ENCODE peak calls at places on chromosomes 11 and 22, in seven cellular contexts. One of them, this sample, is unnamed.

GRCh38 chr22:26681395-26681821 is 24.0 kb downstream of the MIAT start:
- DNase-seq in adrenal gland: no peak
- DNase-seq in upper lobe of left lung: peak; percentile 42
- DNase-seq in IMR-90: peak; percentile 67
- DNase-seq in lower lobe of right lung: peak; percentile 49
- DNase-seq in CD8-positive, alpha-beta memory T cell: no peak
- DNase-seq in effector memory CD4-positive, alpha-beta T cell: no peak
- DNase-seq in this sample: no peak

GRCh38 chr11:44886765-44887164 is 63.9 kb downstream of the TP53I11 start:
- DNase-seq in adrenal gland: peak; percentile 56
- DNase-seq in upper lobe of left lung: no peak
- DNase-seq in IMR-90: peak; percentile 86
- DNase-seq in lower lobe of right lung: no peak
- DNase-seq in CD8-positive, alpha-beta memory T cell: no peak
- DNase-seq in effector memory CD4-positive, alpha-beta T cell: no peak
- DNase-seq in this sample: no peak

GRCh38 chr11:26623076-26623666 is 51.1 kb upstream of the MUC15 start:
- DNase-seq in adrenal gland: no peak
- DNase-seq in upper lobe of left lung: no peak
- DNase-seq in IMR-90: peak; percentile 4
- DNase-seq in lower lobe of right lung: no peak
- DNase-seq in CD8-positive, alpha-beta memory T cell: no peak
- DNase-seq in effector memory CD4-positive, alpha-beta T cell: no peak
- DNase-seq in this sample: no peak

GRCh38 chr22:37195921-37196320 is 7.9 kb upstream of the C1QTNF6 start:
- DNase-seq in adrenal gland: peak; percentile 60
- DNase-seq in upper lobe of left lung: no peak
- DNase-seq in IMR-90: peak; percentile 16
- DNase-seq in lower lobe of right lung: no peak
- DNase-seq in CD8-positive, alpha-beta memory T cell: no peak
- DNase-seq in effector memory CD4-positive, alpha-beta T cell: no peak
- DNase-seq in this sample: no peak

GRCh38 chr11:123179571-123179970 is 15.5 kb downstream of the CLMP start:
- DNase-seq in adrenal gland: no peak
- DNase-seq in upper lobe of left lung: no peak
- DNase-seq in IMR-90: no peak
- DNase-seq in lower lobe of right lung: no peak
- DNase-seq in CD8-positive, alpha-beta memory T cell: no peak
- DNase-seq in effector memory CD4-positive, alpha-beta T cell: no peak
- DNase-seq in this sample: no peak

GRCh38 chr22:21568207-21569075 is 927 bp downstream of the UBE2L3 start:
- DNase-seq in adrenal gland: peak; percentile 46
- DNase-seq in upper lobe of left lung: no peak
- DNase-seq in IMR-90: peak; percentile 24
- DNase-seq in lower lobe of right lung: no peak
- DNase-seq in CD8-positive, alpha-beta memory T cell: no peak
- DNase-seq in effector memory CD4-positive, alpha-beta T cell: no peak
- DNase-seq in this sample: peak; percentile 29

GRCh38 chr22:44366372-44367310 is 53.9 kb upstream of the SHISAL1 start:
- DNase-seq in adrenal gland: peak; percentile 30
- DNase-seq in upper lobe of left lung: no peak
- DNase-seq in IMR-90: peak; percentile 20
- DNase-seq in lower lobe of right lung: peak; percentile 19
- DNase-seq in CD8-positive, alpha-beta memory T cell: no peak
- DNase-seq in effector memory CD4-positive, alpha-beta T cell: no peak
- DNase-seq in this sample: no peak

GRCh38 chr11:20594274-20595061 is 4.9 kb upstream of the SLC6A5 start:
- DNase-seq in adrenal gland: no peak
- DNase-seq in upper lobe of left lung: no peak
- DNase-seq in IMR-90: no peak
- DNase-seq in lower lobe of right lung: no peak
- DNase-seq in CD8-positive, alpha-beta memory T cell: no peak
- DNase-seq in effector memory CD4-positive, alpha-beta T cell: no peak
- DNase-seq in this sample: no peak

GRCh38 chr11:128701086-128701485 is 7.2 kb downstream of the FLI1 start:
- DNase-seq in adrenal gland: no peak
- DNase-seq in upper lobe of left lung: no peak
- DNase-seq in IMR-90: peak; percentile 74
- DNase-seq in lower lobe of right lung: no peak
- DNase-seq in CD8-positive, alpha-beta memory T cell: no peak
- DNase-seq in effector memory CD4-positive, alpha-beta T cell: no peak
- DNase-seq in this sample: no peak

GRCh38 chr11:75867778-75868374 is 52.9 kb downstream of the UVRAG start:
- DNase-seq in adrenal gland: peak; percentile 64
- DNase-seq in upper lobe of left lung: no peak
- DNase-seq in IMR-90: peak; percentile 62
- DNase-seq in lower lobe of right lung: no peak
- DNase-seq in CD8-positive, alpha-beta memory T cell: peak; percentile 20
- DNase-seq in effector memory CD4-positive, alpha-beta T cell: no peak
- DNase-seq in this sample: peak; percentile 37

GRCh38 chr22:37259540-37260029 is 15.5 kb upstream of the RAC2 start:
- DNase-seq in adrenal gland: peak; percentile 23
- DNase-seq in upper lobe of left lung: no peak
- DNase-seq in IMR-90: peak; percentile 61
- DNase-seq in lower lobe of right lung: peak; percentile 46
- DNase-seq in CD8-positive, alpha-beta memory T cell: no peak
- DNase-seq in effector memory CD4-positive, alpha-beta T cell: no peak
- DNase-seq in this sample: no peak

GRCh38 chr11:68289456-68289855 is 17.7 kb upstream of the C11orf24 start:
- DNase-seq in adrenal gland: no peak
- DNase-seq in upper lobe of left lung: no peak
- DNase-seq in IMR-90: no peak
- DNase-seq in lower lobe of right lung: no peak
- DNase-seq in CD8-positive, alpha-beta memory T cell: no peak
- DNase-seq in effector memory CD4-positive, alpha-beta T cell: no peak
- DNase-seq in this sample: no peak

GRCh38 chr11:121460941-121461514 is 8.3 kb upstream of the SORL1-AS1 start:
- DNase-seq in adrenal gland: no peak
- DNase-seq in upper lobe of left lung: peak; percentile 56
- DNase-seq in IMR-90: no peak
- DNase-seq in lower lobe of right lung: no peak
- DNase-seq in CD8-positive, alpha-beta memory T cell: no peak
- DNase-seq in effector memory CD4-positive, alpha-beta T cell: no peak
- DNase-seq in this sample: no peak

GRCh38 chr11:124629961-124630360 is 7.3 kb downstream of the TBRG1 start:
- DNase-seq in adrenal gland: no peak
- DNase-seq in upper lobe of left lung: no peak
- DNase-seq in IMR-90: no peak
- DNase-seq in lower lobe of right lung: no peak
- DNase-seq in CD8-positive, alpha-beta memory T cell: no peak
- DNase-seq in effector memory CD4-positive, alpha-beta T cell: no peak
- DNase-seq in this sample: no peak

GRCh38 chr22:39457047-39457545 is 284 bp downstream of the MGAT3 start:
- DNase-seq in adrenal gland: no peak
- DNase-seq in upper lobe of left lung: no peak
- DNase-seq in IMR-90: no peak
- DNase-seq in lower lobe of right lung: no peak
- DNase-seq in CD8-positive, alpha-beta memory T cell: no peak
- DNase-seq in effector memory CD4-positive, alpha-beta T cell: no peak
- DNase-seq in this sample: no peak
- H3K4me3 ChIP-seq in adrenal gland: no peak overlapping the region
- H3K4me3 ChIP-seq in upper lobe of left lung: no peak overlapping the region
- H3K4me3 ChIP-seq in IMR-90: peak overlapping the region; percentile 28
- H3K4me3 ChIP-seq in lower lobe of right lung: peak overlapping the region; percentile 52
- H3K4me3 ChIP-seq in CD8-positive, alpha-beta memory T cell: no peak overlapping the region
- H3K4me3 ChIP-seq in effector memory CD4-positive, alpha-beta T cell: no peak overlapping the region
- H3K4me3 ChIP-seq in this sample: peak overlapping the region; percentile 25

GRCh38 chr11:70872299-70872698 is 380.1 kb downstream of the SHANK2 start:
- DNase-seq in adrenal gland: no peak
- DNase-seq in upper lobe of left lung: no peak
- DNase-seq in IMR-90: no peak
- DNase-seq in lower lobe of right lung: no peak
- DNase-seq in CD8-positive, alpha-beta memory T cell: no peak
- DNase-seq in effector memory CD4-positive, alpha-beta T cell: no peak
- DNase-seq in this sample: no peak

GRCh38 chr11:70872950-70873735 is 379.2 kb downstream of the SHANK2 start:
- DNase-seq in adrenal gland: no peak
- DNase-seq in upper lobe of left lung: no peak
- DNase-seq in IMR-90: no peak
- DNase-seq in lower lobe of right lung: no peak
- DNase-seq in CD8-positive, alpha-beta memory T cell: no peak
- DNase-seq in effector memory CD4-positive, alpha-beta T cell: no peak
- DNase-seq in this sample: no peak

GRCh38 chr11:70868341-70868885 is 384.0 kb downstream of the SHANK2 start:
- DNase-seq in adrenal gland: no peak
- DNase-seq in upper lobe of left lung: no peak
- DNase-seq in IMR-90: no peak
- DNase-seq in lower lobe of right lung: no peak
- DNase-seq in CD8-positive, alpha-beta memory T cell: no peak
- DNase-seq in effector memory CD4-positive, alpha-beta T cell: no peak
- DNase-seq in this sample: no peak

GRCh38 chr11:70873736-70874412 is 378.5 kb downstream of the SHANK2 start:
- DNase-seq in adrenal gland: no peak
- DNase-seq in upper lobe of left lung: no peak
- DNase-seq in IMR-90: no peak
- DNase-seq in lower lobe of right lung: no peak
- DNase-seq in CD8-positive, alpha-beta memory T cell: no peak
- DNase-seq in effector memory CD4-positive, alpha-beta T cell: no peak
- DNase-seq in this sample: no peak

DNA sequence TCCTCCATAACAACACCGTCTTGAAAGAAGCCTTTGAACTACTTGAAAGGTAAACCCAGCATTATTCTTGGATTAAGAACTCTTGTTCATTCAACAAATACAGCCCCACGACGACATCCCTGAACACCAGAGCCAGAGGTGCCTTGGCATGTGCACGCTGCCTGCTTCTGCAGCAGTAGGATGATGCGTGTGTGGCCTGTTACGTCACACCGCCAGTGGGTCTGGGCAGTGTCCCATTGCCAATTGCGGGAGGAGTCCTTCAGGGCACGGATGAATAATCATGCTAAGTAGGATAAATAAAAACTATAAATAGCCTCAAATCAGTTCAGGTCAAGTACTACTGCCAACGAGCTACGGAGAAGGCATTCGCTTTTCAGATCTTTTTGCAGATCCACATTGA is 380.5 kb downstream of the SHANK2 start:
- DNase-seq in adrenal gland: peak; percentile 73
- DNase-seq in upper lobe of left lung: no peak
- DNase-seq in IMR-90: peak; percentile 30
- DNase-seq in lower lobe of right lung: no peak
- DNase-seq in CD8-positive, alpha-beta memory T cell: no peak
- DNase-seq in effector memory CD4-positive, alpha-beta T cell: no peak
- DNase-seq in this sample: no peak
- H3K9me3 ChIP-seq in adrenal gland: no peaks in the 10 kb centered on the region
- H3K9me3 ChIP-seq in upper lobe of left lung: no peaks in the 10 kb centered on the region
- H3K9me3 ChIP-seq in IMR-90: no peaks in the 10 kb centered on the region
- H3K9me3 ChIP-seq in lower lobe of right lung: no peaks in the 10 kb centered on the region
- H3K9me3 ChIP-seq in CD8-positive, alpha-beta memory T cell: no peaks in the 10 kb centered on the region
- H3K9me3 ChIP-seq in effector memory CD4-positive, alpha-beta T cell: no peaks in the 10 kb centered on the region
- H3K9me3 ChIP-seq in this sample: no peaks in the 10 kb centered on the region

GRCh38 chr22:19490628-19491230 is 11.0 kb downstream of the CDC45 start:
- DNase-seq in adrenal gland: no peak
- DNase-seq in upper lobe of left lung: no peak
- DNase-seq in IMR-90: no peak
- DNase-seq in lower lobe of right lung: no peak
- DNase-seq in CD8-positive, alpha-beta memory T cell: no peak
- DNase-seq in effector memory CD4-positive, alpha-beta T cell: no peak
- DNase-seq in this sample: no peak
- H3K36me3 ChIP-seq in adrenal gland: no peaks in the 10 kb centered on the region
- H3K36me3 ChIP-seq in upper lobe of left lung: no peaks in the 10 kb centered on the region
- H3K36me3 ChIP-seq in IMR-90: peaks cover 1% of the 10 kb centered on the region
- H3K36me3 ChIP-seq in lower lobe of right lung: no peaks in the 10 kb centered on the region
- H3K36me3 ChIP-seq in CD8-positive, alpha-beta memory T cell: no peaks in the 10 kb centered on the region
- H3K36me3 ChIP-seq in effector memory CD4-positive, alpha-beta T cell: no peaks in the 10 kb centered on the region
- H3K36me3 ChIP-seq in this sample: no peaks in the 10 kb centered on the region

GRCh38 chr11:86196291-86196690 is 48.3 kb upstream of the EED start:
- DNase-seq in adrenal gland: no peak
- DNase-seq in upper lobe of left lung: no peak
- DNase-seq in IMR-90: no peak
- DNase-seq in lower lobe of right lung: no peak
- DNase-seq in CD8-positive, alpha-beta memory T cell: no peak
- DNase-seq in effector memory CD4-positive, alpha-beta T cell: no peak
- DNase-seq in this sample: no peak

GRCh38 chr11:86194998-86195397 is 49.6 kb upstream of the EED start:
- DNase-seq in adrenal gland: no peak
- DNase-seq in upper lobe of left lung: no peak
- DNase-seq in IMR-90: no peak
- DNase-seq in lower lobe of right lung: no peak
- DNase-seq in CD8-positive, alpha-beta memory T cell: no peak
- DNase-seq in effector memory CD4-positive, alpha-beta T cell: no peak
- DNase-seq in this sample: no peak

GRCh38 chr11:86193297-86194095 is 51.1 kb upstream of the EED start:
- DNase-seq in adrenal gland: peak; percentile 80
- DNase-seq in upper lobe of left lung: peak; percentile 77
- DNase-seq in IMR-90: peak; percentile 80
- DNase-seq in lower lobe of right lung: peak; percentile 63
- DNase-seq in CD8-positive, alpha-beta memory T cell: peak; percentile 31
- DNase-seq in effector memory CD4-positive, alpha-beta T cell: peak; percentile 26
- DNase-seq in this sample: peak; percentile 65

GRCh38 chr11:86191874-86192273 is 52.7 kb upstream of the EED start:
- DNase-seq in adrenal gland: no peak
- DNase-seq in upper lobe of left lung: no peak
- DNase-seq in IMR-90: no peak
- DNase-seq in lower lobe of right lung: no peak
- DNase-seq in CD8-positive, alpha-beta memory T cell: no peak
- DNase-seq in effector memory CD4-positive, alpha-beta T cell: no peak
- DNase-seq in this sample: no peak

GRCh38 chr11:86192858-86193257 is 51.7 kb upstream of the EED start:
- DNase-seq in adrenal gland: no peak
- DNase-seq in upper lobe of left lung: no peak
- DNase-seq in IMR-90: no peak
- DNase-seq in lower lobe of right lung: no peak
- DNase-seq in CD8-positive, alpha-beta memory T cell: no peak
- DNase-seq in effector memory CD4-positive, alpha-beta T cell: no peak
- DNase-seq in this sample: no peak
- H3K4me3 ChIP-seq in adrenal gland: no peak overlapping the region
- H3K4me3 ChIP-seq in upper lobe of left lung: no peak overlapping the region
- H3K4me3 ChIP-seq in IMR-90: no peak overlapping the region
- H3K4me3 ChIP-seq in lower lobe of right lung: peak overlapping the region; percentile 37
- H3K4me3 ChIP-seq in CD8-positive, alpha-beta memory T cell: peak overlapping the region; percentile 33
- H3K4me3 ChIP-seq in effector memory CD4-positive, alpha-beta T cell: no peak overlapping the region
- H3K4me3 ChIP-seq in this sample: no peak overlapping the region

DNA sequence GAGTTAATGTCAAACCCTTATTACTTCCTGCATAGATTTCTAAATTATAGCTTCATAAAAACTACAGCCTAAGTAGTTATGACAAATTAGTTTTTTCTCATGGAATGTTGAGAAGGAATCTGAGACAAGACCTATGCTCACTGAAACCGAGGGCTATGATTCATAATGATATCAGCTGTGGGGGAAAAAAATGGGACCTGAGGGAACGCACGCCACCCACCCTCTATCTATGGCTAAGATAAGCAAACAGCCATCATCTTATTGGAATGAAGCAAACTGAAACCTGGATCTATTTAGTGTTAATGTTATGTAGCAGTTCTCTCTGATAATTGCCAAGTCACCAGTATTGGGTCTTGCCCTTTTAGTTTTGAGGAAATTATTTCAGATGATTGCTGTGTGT is 906.9 kb upstream of the RAG2 start:
- DNase-seq in adrenal gland: no peak
- DNase-seq in upper lobe of left lung: no peak
- DNase-seq in IMR-90: peak; percentile 95
- DNase-seq in lower lobe of right lung: no peak
- DNase-seq in CD8-positive, alpha-beta memory T cell: no peak
- DNase-seq in effector memory CD4-positive, alpha-beta T cell: no peak
- DNase-seq in this sample: no peak
- H3K9me3 ChIP-seq in adrenal gland: no peaks in the 10 kb centered on the region
- H3K9me3 ChIP-seq in upper lobe of left lung: no peaks in the 10 kb centered on the region
- H3K9me3 ChIP-seq in IMR-90: no peaks in the 10 kb centered on the region
- H3K9me3 ChIP-seq in lower lobe of right lung: no peaks in the 10 kb centered on the region
- H3K9me3 ChIP-seq in CD8-positive, alpha-beta memory T cell: no peaks in the 10 kb centered on the region
- H3K9me3 ChIP-seq in effector memory CD4-positive, alpha-beta T cell: no peaks in the 10 kb centered on the region
- H3K9me3 ChIP-seq in this sample: no peaks in the 10 kb centered on the region

GRCh38 chr22:41248758-41249157 is 8.0 kb upstream of the CHADL start:
- DNase-seq in adrenal gland: no peak
- DNase-seq in upper lobe of left lung: no peak
- DNase-seq in IMR-90: no peak
- DNase-seq in lower lobe of right lung: no peak
- DNase-seq in CD8-positive, alpha-beta memory T cell: no peak
- DNase-seq in effector memory CD4-positive, alpha-beta T cell: no peak
- DNase-seq in this sample: no peak
- H3K36me3 ChIP-seq in adrenal gland: no peaks in the 10 kb centered on the region
- H3K36me3 ChIP-seq in upper lobe of left lung: peaks cover 20% of the 10 kb centered on the region
- H3K36me3 ChIP-seq in IMR-90: peaks cover 77% of the 10 kb centered on the region
- H3K36me3 ChIP-seq in lower lobe of right lung: peaks cover 89% of the 10 kb centered on the region
- H3K36me3 ChIP-seq in CD8-positive, alpha-beta memory T cell: peaks cover 32% of the 10 kb centered on the region
- H3K36me3 ChIP-seq in effector memory CD4-positive, alpha-beta T cell: peaks cover 63% of the 10 kb centered on the region
- H3K36me3 ChIP-seq in this sample: peaks cover 4% of the 10 kb centered on the region

This sample was measured in pancreas.